ENCODE peak calls at places on chromosomes 1 and 21, in nine cellular contexts. One of them, this sample, is unnamed.

GRCh38 chr1:234500269-234500668 is 21.3 kb upstream of the TARBP1 start:
- DNase-seq in GM12864: no peak
- DNase-seq in PC-9: no peak
- DNase-seq in astrocyte of the cerebellum: no peak
- DNase-seq in CD8-positive, alpha-beta T cell: no peak
- DNase-seq in spleen: no peak
- DNase-seq in ovary: no peak
- DNase-seq in AG10803: peak
- DNase-seq in astrocyte of the spinal cord: peak
- DNase-seq in this sample: peak

GRCh38 chr1:55974714-55975441 is 604.5 kb downstream of the PLPP3 start:
- DNase-seq in astrocyte of the cerebellum: peak
- DNase-seq in spleen: no peak
- DNase-seq in CD8-positive, alpha-beta T cell: no peak
- DNase-seq in ovary: no peak
- DNase-seq in GM12864: no peak
- DNase-seq in PC-9: no peak
- DNase-seq in AG10803: peak
- DNase-seq in astrocyte of the spinal cord: peak
- DNase-seq in this sample: peak

GRCh38 chr1:110089561-110090275 is 19.2 kb upstream of the ALX3 start:
- DNase-seq in spleen: peak
- DNase-seq in ovary: no peak
- DNase-seq in PC-9: no peak
- DNase-seq in GM12864: no peak
- DNase-seq in AG10803: no peak
- DNase-seq in CD8-positive, alpha-beta T cell: no peak
- DNase-seq in astrocyte of the cerebellum: no peak
- DNase-seq in astrocyte of the spinal cord: no peak
- DNase-seq in this sample: no peak

GRCh38 chr1:38858833-38859560 is 575 bp downstream of the RRAGC start:
- DNase-seq in ovary: peak
- DNase-seq in spleen: peak
- DNase-seq in astrocyte of the spinal cord: peak
- DNase-seq in PC-9: peak
- DNase-seq in CD8-positive, alpha-beta T cell: no peak
- DNase-seq in AG10803: peak
- DNase-seq in astrocyte of the cerebellum: no peak
- DNase-seq in GM12864: peak
- DNase-seq in this sample: peak

GRCh38 chr1:22352896-22353295 is 98.8 kb upstream of the ZBTB40 start:
- DNase-seq in spleen: no peak
- DNase-seq in CD8-positive, alpha-beta T cell: no peak
- DNase-seq in PC-9: no peak
- DNase-seq in astrocyte of the cerebellum: no peak
- DNase-seq in ovary: no peak
- DNase-seq in astrocyte of the spinal cord: no peak
- DNase-seq in AG10803: no peak
- DNase-seq in GM12864: no peak
- DNase-seq in this sample: no peak

GRCh38 chr1:202143011-202143767 is 1.3 kb downstream of the ARL8A start:
- DNase-seq in PC-9: peak
- DNase-seq in GM12864: no peak
- DNase-seq in CD8-positive, alpha-beta T cell: no peak
- DNase-seq in AG10803: no peak
- DNase-seq in spleen: peak
- DNase-seq in ovary: no peak
- DNase-seq in astrocyte of the cerebellum: no peak
- DNase-seq in astrocyte of the spinal cord: no peak
- DNase-seq in this sample: peak

GRCh38 chr21:18722193-18722592 is 318.6 kb upstream of the TMPRSS15 start:
- DNase-seq in AG10803: no peak
- DNase-seq in CD8-positive, alpha-beta T cell: no peak
- DNase-seq in astrocyte of the spinal cord: no peak
- DNase-seq in ovary: no peak
- DNase-seq in PC-9: no peak
- DNase-seq in GM12864: no peak
- DNase-seq in astrocyte of the cerebellum: no peak
- DNase-seq in spleen: no peak
- DNase-seq in this sample: no peak

GRCh38 chr1:198558402-198558801 is 17.9 kb upstream of the ATP6V1G3 start:
- DNase-seq in CD8-positive, alpha-beta T cell: no peak
- DNase-seq in AG10803: no peak
- DNase-seq in astrocyte of the cerebellum: no peak
- DNase-seq in PC-9: no peak
- DNase-seq in GM12864: no peak
- DNase-seq in astrocyte of the spinal cord: no peak
- DNase-seq in spleen: no peak
- DNase-seq in ovary: no peak
- DNase-seq in this sample: no peak

GRCh38 chr21:44454747-44455523 is at the start of gene LRRC3:
- DNase-seq in GM12864: peak
- DNase-seq in spleen: peak
- DNase-seq in CD8-positive, alpha-beta T cell: peak
- DNase-seq in ovary: peak
- DNase-seq in PC-9: no peak
- DNase-seq in AG10803: peak
- DNase-seq in astrocyte of the spinal cord: peak
- DNase-seq in astrocyte of the cerebellum: peak
- DNase-seq in this sample: peak

GRCh38 chr1:178503849-178504248 is 7.1 kb upstream of the CLEC20A start:
- DNase-seq in CD8-positive, alpha-beta T cell: no peak
- DNase-seq in spleen: no peak
- DNase-seq in AG10803: no peak
- DNase-seq in PC-9: no peak
- DNase-seq in ovary: no peak
- DNase-seq in astrocyte of the cerebellum: no peak
- DNase-seq in astrocyte of the spinal cord: no peak
- DNase-seq in GM12864: no peak
- DNase-seq in this sample: no peak

GRCh38 chr1:15584489-15585363 is at the start of gene AGMAT:
- DNase-seq in spleen: peak
- DNase-seq in ovary: peak
- DNase-seq in CD8-positive, alpha-beta T cell: peak
- DNase-seq in PC-9: no peak
- DNase-seq in GM12864: no peak
- DNase-seq in astrocyte of the spinal cord: no peak
- DNase-seq in astrocyte of the cerebellum: no peak
- DNase-seq in AG10803: peak
- DNase-seq in this sample: peak

GRCh38 chr21:38804030-38804616 is 1.6 kb upstream of the ETS2 start:
- DNase-seq in spleen: no peak
- DNase-seq in PC-9: no peak
- DNase-seq in astrocyte of the cerebellum: no peak
- DNase-seq in ovary: no peak
- DNase-seq in astrocyte of the spinal cord: peak
- DNase-seq in GM12864: no peak
- DNase-seq in CD8-positive, alpha-beta T cell: no peak
- DNase-seq in AG10803: no peak
- DNase-seq in this sample: no peak

GRCh38 chr1:205285391-205286101 is 36.0 kb downstream of the NUAK2 start:
- DNase-seq in ovary: no peak
- DNase-seq in PC-9: no peak
- DNase-seq in spleen: peak
- DNase-seq in AG10803: peak
- DNase-seq in astrocyte of the spinal cord: peak
- DNase-seq in CD8-positive, alpha-beta T cell: peak
- DNase-seq in GM12864: peak
- DNase-seq in astrocyte of the cerebellum: no peak
- DNase-seq in this sample: no peak

GRCh38 chr1:195909061-195909460 is 699.2 kb downstream of the KCNT2 start:
- DNase-seq in GM12864: no peak
- DNase-seq in AG10803: no peak
- DNase-seq in ovary: no peak
- DNase-seq in astrocyte of the cerebellum: no peak
- DNase-seq in spleen: no peak
- DNase-seq in CD8-positive, alpha-beta T cell: no peak
- DNase-seq in PC-9: no peak
- DNase-seq in astrocyte of the spinal cord: no peak
- DNase-seq in this sample: no peak

GRCh38 chr1:103337779-103338178 is 187.7 kb upstream of the RNPC3 start:
- DNase-seq in GM12864: no peak
- DNase-seq in astrocyte of the spinal cord: no peak
- DNase-seq in astrocyte of the cerebellum: no peak
- DNase-seq in CD8-positive, alpha-beta T cell: no peak
- DNase-seq in spleen: no peak
- DNase-seq in PC-9: no peak
- DNase-seq in AG10803: no peak
- DNase-seq in ovary: no peak
- DNase-seq in this sample: no peak
- H3K4me3 ChIP-seq in GM12864: no peak
- H3K4me3 ChIP-seq in astrocyte of the spinal cord: no peak
- H3K4me3 ChIP-seq in astrocyte of the cerebellum: no peak
- H3K4me3 ChIP-seq in CD8-positive, alpha-beta T cell: no peak
- H3K4me3 ChIP-seq in spleen: no peak
- H3K4me3 ChIP-seq in PC-9: no peak
- H3K4me3 ChIP-seq in AG10803: no peak
- H3K4me3 ChIP-seq in ovary: no peak
- H3K4me3 ChIP-seq in this sample: no peak

GRCh38 chr1:85224734-85225623 is 24.2 kb upstream of the SYDE2 start:
- DNase-seq in GM12864: no peak
- DNase-seq in AG10803: no peak
- DNase-seq in astrocyte of the spinal cord: no peak
- DNase-seq in ovary: no peak
- DNase-seq in PC-9: peak
- DNase-seq in spleen: no peak
- DNase-seq in astrocyte of the cerebellum: no peak
- DNase-seq in CD8-positive, alpha-beta T cell: no peak
- DNase-seq in this sample: no peak

GRCh38 chr1:85225624-85226380 is 25.0 kb upstream of the SYDE2 start:
- DNase-seq in CD8-positive, alpha-beta T cell: no peak
- DNase-seq in ovary: no peak
- DNase-seq in GM12864: no peak
- DNase-seq in AG10803: peak
- DNase-seq in spleen: no peak
- DNase-seq in astrocyte of the cerebellum: no peak
- DNase-seq in astrocyte of the spinal cord: no peak
- DNase-seq in PC-9: no peak
- DNase-seq in this sample: no peak

GRCh38 chr1:85228952-85229351 is 28.1 kb upstream of the SYDE2 start:
- DNase-seq in PC-9: no peak
- DNase-seq in astrocyte of the spinal cord: no peak
- DNase-seq in spleen: no peak
- DNase-seq in AG10803: no peak
- DNase-seq in CD8-positive, alpha-beta T cell: no peak
- DNase-seq in GM12864: no peak
- DNase-seq in astrocyte of the cerebellum: no peak
- DNase-seq in ovary: no peak
- DNase-seq in this sample: no peak

GRCh38 chr1:85229574-85230097 is 28.8 kb upstream of the SYDE2 start:
- DNase-seq in astrocyte of the cerebellum: no peak
- DNase-seq in ovary: no peak
- DNase-seq in CD8-positive, alpha-beta T cell: no peak
- DNase-seq in GM12864: no peak
- DNase-seq in astrocyte of the spinal cord: no peak
- DNase-seq in AG10803: no peak
- DNase-seq in spleen: no peak
- DNase-seq in PC-9: peak
- DNase-seq in this sample: no peak

GRCh38 chr1:85230305-85230977 is 29.0 kb downstream of the C1orf52 start:
- DNase-seq in PC-9: no peak
- DNase-seq in AG10803: no peak
- DNase-seq in astrocyte of the cerebellum: no peak
- DNase-seq in CD8-positive, alpha-beta T cell: peak
- DNase-seq in GM12864: no peak
- DNase-seq in spleen: no peak
- DNase-seq in ovary: no peak
- DNase-seq in astrocyte of the spinal cord: no peak
- DNase-seq in this sample: no peak
- TF ChIP-seq CTCF in PC-9: peak
- TF ChIP-seq CTCF in AG10803: peak
- TF ChIP-seq CTCF in astrocyte of the cerebellum: peak
- TF ChIP-seq CTCF in CD8-positive, alpha-beta T cell: peak
- TF ChIP-seq CTCF in GM12864: peak
- TF ChIP-seq CTCF in spleen: no peak
- TF ChIP-seq CTCF in ovary: no peak
- TF ChIP-seq CTCF in astrocyte of the spinal cord: peak
- TF ChIP-seq CTCF in this sample: peak

DNA sequence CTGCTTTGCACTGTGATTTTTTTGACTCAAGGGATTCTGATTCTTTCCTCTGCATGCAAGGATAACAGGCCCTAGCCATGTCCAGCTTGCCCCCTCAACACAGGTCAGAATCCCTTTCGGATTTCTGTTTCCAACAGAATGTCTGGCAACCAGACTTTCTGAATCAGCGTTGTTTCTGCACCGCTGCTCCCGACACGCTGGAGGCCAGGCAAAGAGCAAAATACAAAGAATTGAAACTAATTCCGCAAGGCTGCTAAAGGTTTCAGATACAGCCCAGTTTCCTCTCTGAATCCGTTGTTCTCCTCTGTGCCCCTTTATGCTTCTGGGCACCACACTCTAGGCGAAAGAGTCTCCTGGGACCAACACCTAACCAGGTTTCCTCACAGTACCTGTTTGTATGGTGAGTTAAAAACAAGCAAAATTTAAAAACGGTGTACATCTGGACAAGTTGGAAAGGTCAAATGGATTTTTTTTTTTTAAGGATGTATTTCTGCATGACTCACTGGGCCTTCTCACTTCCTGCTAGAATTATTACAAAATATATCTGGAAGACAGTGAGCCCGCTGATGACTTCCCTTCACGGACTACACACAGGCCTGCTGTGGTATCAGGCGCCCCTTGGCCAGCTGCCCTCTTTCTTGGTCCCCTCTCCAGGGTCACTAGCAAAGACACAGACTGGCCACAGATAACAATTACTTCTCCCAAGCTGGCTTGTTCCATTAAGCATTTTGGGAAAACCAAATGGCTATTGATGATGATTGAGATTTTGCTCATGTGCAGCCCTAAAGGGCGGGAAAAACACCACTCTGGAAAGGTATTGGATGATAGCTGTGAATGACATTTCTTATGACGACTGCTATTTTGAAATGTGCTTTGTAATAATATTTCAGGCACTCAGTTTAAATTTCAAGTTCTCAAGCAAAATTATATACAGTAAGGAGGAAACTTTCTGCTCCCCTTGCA is 118.3 kb downstream of the TGFB2 start:
- DNase-seq in GM12864: no peak
- DNase-seq in PC-9: no peak
- DNase-seq in spleen: no peak
- DNase-seq in astrocyte of the spinal cord: peak
- DNase-seq in CD8-positive, alpha-beta T cell: no peak
- DNase-seq in ovary: peak
- DNase-seq in astrocyte of the cerebellum: no peak
- DNase-seq in AG10803: peak
- DNase-seq in this sample: peak
- H3K4me3 ChIP-seq in GM12864: no peak
- H3K4me3 ChIP-seq in PC-9: no peak
- H3K4me3 ChIP-seq in spleen: no peak
- H3K4me3 ChIP-seq in astrocyte of the spinal cord: no peak
- H3K4me3 ChIP-seq in CD8-positive, alpha-beta T cell: no peak
- H3K4me3 ChIP-seq in ovary: no peak
- H3K4me3 ChIP-seq in astrocyte of the cerebellum: no peak
- H3K4me3 ChIP-seq in AG10803: no peak
- H3K4me3 ChIP-seq in this sample: peak

GRCh38 chr1:24866211-24867063 is 63.6 kb downstream of the RUNX3 start:
- DNase-seq in CD8-positive, alpha-beta T cell: no peak
- DNase-seq in astrocyte of the spinal cord: no peak
- DNase-seq in PC-9: no peak
- DNase-seq in astrocyte of the cerebellum: no peak
- DNase-seq in ovary: no peak
- DNase-seq in GM12864: no peak
- DNase-seq in AG10803: no peak
- DNase-seq in spleen: no peak
- DNase-seq in this sample: no peak
- TF ChIP-seq CTCF in CD8-positive, alpha-beta T cell: no peak
- TF ChIP-seq CTCF in astrocyte of the spinal cord: no peak
- TF ChIP-seq CTCF in PC-9: no peak
- TF ChIP-seq CTCF in astrocyte of the cerebellum: no peak
- TF ChIP-seq CTCF in ovary: no peak
- TF ChIP-seq CTCF in GM12864: no peak
- TF ChIP-seq CTCF in AG10803: no peak
- TF ChIP-seq CTCF in spleen: no peak
- TF ChIP-seq CTCF in this sample: no peak